ENCODE peak calls at places on chromosomes 2 and 18, in five cellular contexts. One of them, this sample, is unnamed.

GRCh38 chr2:53442783-53443182 is 324.8 kb upstream of the CHAC2 start:
- DNase-seq in neuronal stem cell: no peak
- DNase-seq in H9: peak; percentile 57
- DNase-seq in H1: no peak
- DNase-seq in IMR-90: no peak
- DNase-seq in this sample: no peak

GRCh38 chr18:36589857-36590543 is 238.8 kb downstream of the TPGS2 start:
- DNase-seq in neuronal stem cell: no peak
- DNase-seq in H9: no peak
- DNase-seq in H1: no peak
- DNase-seq in IMR-90: peak; percentile 37
- DNase-seq in this sample: no peak

GRCh38 chr2:147037048-147037447 is 807.8 kb upstream of the ACVR2A start:
- DNase-seq in neuronal stem cell: no peak
- DNase-seq in H9: no peak
- DNase-seq in H1: no peak
- DNase-seq in IMR-90: no peak
- DNase-seq in this sample: no peak

GRCh38 chr18:61893971-61894750 is 1.4 kb upstream of the RNF152 start:
- DNase-seq in neuronal stem cell: peak; percentile 73
- DNase-seq in H9: peak; percentile 82
- DNase-seq in H1: peak; percentile 27
- DNase-seq in IMR-90: peak; percentile 64
- DNase-seq in this sample: peak; percentile 79

GRCh38 chr2:174748948-174749347 is 15.3 kb downstream of the CHRNA1 start:
- DNase-seq in neuronal stem cell: peak; percentile 65
- DNase-seq in H9: peak; percentile 84
- DNase-seq in H1: peak; percentile 66
- DNase-seq in IMR-90: peak; percentile 50
- DNase-seq in this sample: peak; percentile 63

GRCh38 chr2:168890006-168890782 is at the start of gene SPC25:
- DNase-seq in neuronal stem cell: peak; percentile 92
- DNase-seq in H9: peak; percentile 94
- DNase-seq in H1: peak; percentile 83
- DNase-seq in IMR-90: peak; percentile 85
- DNase-seq in this sample: peak; percentile 91

GRCh38 chr2:170822292-170822884 is 5.7 kb downstream of the GAD1 start:
- DNase-seq in neuronal stem cell: peak; percentile 27
- DNase-seq in H9: peak; percentile 69
- DNase-seq in H1: no peak
- DNase-seq in IMR-90: no peak
- DNase-seq in this sample: no peak

GRCh38 chr18:69590150-69590549 is 189.5 kb downstream of the DOK6 start:
- DNase-seq in neuronal stem cell: no peak
- DNase-seq in H9: no peak
- DNase-seq in H1: no peak
- DNase-seq in IMR-90: peak; percentile 11
- DNase-seq in this sample: no peak

GRCh38 chr2:7377861-7378569 is 460.8 kb downstream of the RNF144A start:
- DNase-seq in neuronal stem cell: no peak
- DNase-seq in H9: peak; percentile 33
- DNase-seq in H1: no peak
- DNase-seq in IMR-90: no peak
- DNase-seq in this sample: no peak

GRCh38 chr18:23166863-23167531 is 31.7 kb downstream of the CABLES1 start:
- DNase-seq in neuronal stem cell: no peak
- DNase-seq in H9: no peak
- DNase-seq in H1: no peak
- DNase-seq in IMR-90: no peak
- DNase-seq in this sample: peak; percentile 29

GRCh38 chr2:21102356-21102755 is 21.4 kb upstream of the TDRD15 start:
- DNase-seq in neuronal stem cell: no peak
- DNase-seq in H9: no peak
- DNase-seq in H1: no peak
- DNase-seq in IMR-90: no peak
- DNase-seq in this sample: no peak

GRCh38 chr2:113762377-113763118 is 6.1 kb upstream of the SLC35F5 start:
- DNase-seq in neuronal stem cell: no peak
- DNase-seq in H9: no peak
- DNase-seq in H1: no peak
- DNase-seq in IMR-90: peak; percentile 80
- DNase-seq in this sample: peak; percentile 61

GRCh38 chr18:21741511-21742322 is 1.1 kb downstream of the MIB1 start:
- DNase-seq in neuronal stem cell: peak; percentile 21
- DNase-seq in H9: peak; percentile 35
- DNase-seq in H1: no peak
- DNase-seq in IMR-90: peak; percentile 9
- DNase-seq in this sample: peak; percentile 43

GRCh38 chr2:237434916-237435315 is 21.0 kb upstream of the COL6A3 start:
- DNase-seq in neuronal stem cell: no peak
- DNase-seq in H9: no peak
- DNase-seq in H1: no peak
- DNase-seq in IMR-90: peak; percentile 75
- DNase-seq in this sample: peak; percentile 71

GRCh38 chr2:187986392-187987105 is 305.1 kb upstream of the GULP1 start:
- DNase-seq in neuronal stem cell: no peak
- DNase-seq in H9: no peak
- DNase-seq in H1: no peak
- DNase-seq in IMR-90: peak; percentile 38
- DNase-seq in this sample: no peak

GRCh38 chr2:177612651-177613050 is 220.1 kb downstream of the AGPS start:
- DNase-seq in neuronal stem cell: no peak
- DNase-seq in H9: no peak
- DNase-seq in H1: no peak
- DNase-seq in IMR-90: no peak
- DNase-seq in this sample: no peak

GRCh38 chr2:181916726-181917377 is 25.3 kb downstream of the ITPRID2 start:
- DNase-seq in neuronal stem cell: no peak
- DNase-seq in H9: no peak
- DNase-seq in H1: no peak
- DNase-seq in IMR-90: peak; percentile 69
- DNase-seq in this sample: peak; percentile 49

GRCh38 chr2:64819371-64819770 is 165.7 kb upstream of the SERTAD2 start:
- DNase-seq in neuronal stem cell: no peak
- DNase-seq in H9: no peak
- DNase-seq in H1: no peak
- DNase-seq in IMR-90: no peak
- DNase-seq in this sample: no peak

GRCh38 chr2:81282151-81282769 is 977.7 kb upstream of the LRRTM1 start:
- DNase-seq in neuronal stem cell: no peak
- DNase-seq in H9: no peak
- DNase-seq in H1: no peak
- DNase-seq in IMR-90: no peak
- DNase-seq in this sample: no peak

GRCh38 chr2:237126519-237126918 is 40.8 kb downstream of the COPS8 start:
- DNase-seq in neuronal stem cell: no peak
- DNase-seq in H9: peak; percentile 15
- DNase-seq in H1: no peak
- DNase-seq in IMR-90: no peak
- DNase-seq in this sample: no peak

GRCh38 chr2:241636983-241637232 is at the start of gene THAP4:
- DNase-seq in neuronal stem cell: no peak
- DNase-seq in H9: no peak
- DNase-seq in H1: no peak
- DNase-seq in IMR-90: no peak
- DNase-seq in this sample: no peak

GRCh38 chr18:48868468-48869466 is 82.0 kb downstream of the SMAD7 start:
- DNase-seq in neuronal stem cell: no peak
- DNase-seq in H9: no peak
- DNase-seq in H1: no peak
- DNase-seq in IMR-90: peak; percentile 34
- DNase-seq in this sample: no peak

GRCh38 chr2:152348388-152348787 is 13.4 kb downstream of the FMNL2 start:
- DNase-seq in neuronal stem cell: no peak
- DNase-seq in H9: no peak
- DNase-seq in H1: no peak
- DNase-seq in IMR-90: peak; percentile 10
- DNase-seq in this sample: peak; percentile 20

GRCh38 chr2:175552902-175553301 is 371.4 kb upstream of the ATP5MC3 start:
- DNase-seq in neuronal stem cell: no peak
- DNase-seq in H9: no peak
- DNase-seq in H1: no peak
- DNase-seq in IMR-90: no peak
- DNase-seq in this sample: no peak

DNA sequence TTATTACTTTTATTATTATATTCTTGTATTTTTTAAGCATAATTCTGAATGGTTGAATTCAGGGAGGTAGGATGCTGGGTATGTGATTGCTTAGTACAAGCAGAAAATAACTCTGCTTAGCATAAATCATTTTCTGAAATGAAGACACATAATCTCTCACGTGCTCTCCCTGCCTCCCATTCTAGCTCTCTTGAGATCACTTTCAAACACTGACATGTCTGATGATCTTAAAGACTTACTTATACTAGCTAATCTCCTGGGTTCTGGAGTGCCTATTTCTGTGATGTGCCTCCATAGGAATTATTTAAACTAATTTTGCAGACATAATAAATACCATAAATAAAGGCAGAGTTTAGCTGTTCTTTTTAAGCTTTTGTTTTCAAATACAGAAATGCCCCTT is 1136.0 kb downstream of the SUCLG1 start:
- DNase-seq in neuronal stem cell: no peak
- DNase-seq in H9: no peak
- DNase-seq in H1: no peak
- DNase-seq in IMR-90: no peak
- DNase-seq in this sample: no peak
- H2AFZ ChIP-seq in neuronal stem cell: no peak overlapping the region
- H2AFZ ChIP-seq in H9: no peak overlapping the region
- H2AFZ ChIP-seq in H1: no peak overlapping the region
- H2AFZ ChIP-seq in IMR-90: no peak overlapping the region
- H2AFZ ChIP-seq in this sample: no peak overlapping the region

DNA sequence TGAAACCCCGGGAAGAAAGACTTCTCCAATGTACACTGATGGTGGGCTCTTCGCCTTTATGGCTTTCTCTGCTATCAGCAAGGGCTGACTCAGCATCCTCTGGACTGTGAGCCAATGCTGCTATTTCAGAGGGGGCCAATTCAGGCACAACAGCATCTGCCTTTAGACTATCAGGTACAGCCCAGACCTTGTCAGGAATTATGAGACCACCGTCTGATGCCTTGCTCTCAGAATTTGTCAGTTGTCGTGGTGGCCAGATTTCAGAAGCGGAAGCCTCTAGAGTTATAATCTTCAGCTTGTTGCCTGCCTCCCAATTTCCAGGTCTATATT is 92.7 kb downstream of the ALPK2 start:
- DNase-seq in neuronal stem cell: no peak
- DNase-seq in H9: no peak
- DNase-seq in H1: no peak
- DNase-seq in IMR-90: no peak
- DNase-seq in this sample: no peak
- H2BK15ac ChIP-seq in neuronal stem cell: no peak overlapping the region
- H2BK15ac ChIP-seq in H9: no peak overlapping the region
- H2BK15ac ChIP-seq in H1: no peak overlapping the region
- H2BK15ac ChIP-seq in IMR-90: no peak overlapping the region
- H2BK15ac ChIP-seq in this sample: no peak overlapping the region

GRCh38 chr2:161146996-161147395 is 13.2 kb upstream of the TANK start:
- DNase-seq in neuronal stem cell: no peak
- DNase-seq in H9: no peak
- DNase-seq in H1: no peak
- DNase-seq in IMR-90: no peak
- DNase-seq in this sample: no peak
- H2BK5ac ChIP-seq in neuronal stem cell: no peak overlapping the region
- H2BK5ac ChIP-seq in H9: no peak overlapping the region
- H2BK5ac ChIP-seq in H1: no peak overlapping the region
- H2BK5ac ChIP-seq in IMR-90: no peak overlapping the region
- H2BK5ac ChIP-seq in this sample: no peak overlapping the region

DNA sequence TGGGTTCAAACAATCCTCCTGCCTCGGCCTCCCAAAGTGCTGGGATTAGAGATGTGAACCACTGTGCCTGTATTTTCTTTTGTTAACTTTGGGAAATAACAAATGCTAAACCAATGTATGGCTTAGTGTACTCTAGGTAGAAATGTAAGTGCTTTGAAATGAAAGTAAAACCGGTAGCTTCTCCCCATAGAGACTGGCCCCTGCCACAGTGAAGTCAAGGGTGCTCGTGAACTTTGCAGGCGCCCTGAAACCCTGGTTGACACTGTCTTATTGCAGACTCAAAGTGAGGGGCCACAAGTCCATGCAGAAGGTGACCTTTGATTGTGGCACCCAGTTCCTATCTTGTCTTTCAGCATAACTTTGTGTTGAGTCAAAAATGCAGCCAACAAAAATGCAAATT is 24.2 kb upstream of the MTCL1 start:
- DNase-seq in neuronal stem cell: no peak
- DNase-seq in H9: no peak
- DNase-seq in H1: no peak
- DNase-seq in IMR-90: no peak
- DNase-seq in this sample: no peak
- H2AFZ ChIP-seq in neuronal stem cell: no peak overlapping the region
- H2AFZ ChIP-seq in H9: no peak overlapping the region
- H2AFZ ChIP-seq in H1: no peak overlapping the region
- H2AFZ ChIP-seq in IMR-90: no peak overlapping the region
- H2AFZ ChIP-seq in this sample: peak overlapping the region; percentile 53

GRCh38 chr18:43774497-43774896 is 497.2 kb upstream of the SYT4 start:
- DNase-seq in neuronal stem cell: peak; percentile 42
- DNase-seq in H9: peak; percentile 72
- DNase-seq in H1: peak; percentile 19
- DNase-seq in IMR-90: no peak
- DNase-seq in this sample: no peak
- H2BK15ac ChIP-seq in neuronal stem cell: no peak overlapping the region
- H2BK15ac ChIP-seq in H9: no peak overlapping the region
- H2BK15ac ChIP-seq in H1: no peak overlapping the region
- H2BK15ac ChIP-seq in IMR-90: no peak overlapping the region
- H2BK15ac ChIP-seq in this sample: no peak overlapping the region

DNA sequence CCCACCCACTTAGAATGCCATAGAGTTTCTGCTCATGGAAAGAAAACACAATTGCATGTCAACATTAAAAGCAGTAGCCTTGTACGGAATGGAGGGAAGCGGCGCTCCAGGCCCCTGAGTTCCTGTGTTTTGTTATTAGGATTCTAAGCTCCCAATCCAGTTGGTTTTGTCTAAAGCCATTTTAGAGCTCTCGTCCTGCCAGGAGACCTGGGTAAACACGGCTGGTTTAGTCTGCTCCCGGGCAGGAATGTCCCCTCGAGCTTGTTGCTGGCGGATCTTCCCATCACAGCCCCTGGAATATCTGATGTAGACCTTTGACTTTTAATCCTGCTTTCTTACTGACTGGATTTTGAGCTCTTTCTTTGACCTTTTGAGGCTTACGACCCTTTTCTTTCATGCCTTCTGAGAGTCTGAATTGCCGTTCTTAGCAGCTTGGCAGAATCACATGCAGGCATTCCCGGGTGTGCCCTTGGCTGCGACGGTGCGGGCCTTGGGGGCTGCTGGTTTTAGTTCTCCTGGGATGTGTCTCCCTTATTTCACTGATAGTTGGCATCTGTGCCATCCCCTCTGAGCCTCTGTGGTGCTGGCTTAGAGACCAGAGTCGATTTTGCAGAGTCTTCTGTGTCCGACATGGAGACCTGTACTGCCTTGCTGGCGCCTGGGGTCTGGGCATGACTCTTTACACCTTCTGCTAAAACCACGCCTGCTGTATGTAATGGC is 25.4 kb downstream of the GREB1 start:
- DNase-seq in neuronal stem cell: no peak
- DNase-seq in H9: no peak
- DNase-seq in H1: no peak
- DNase-seq in IMR-90: no peak
- DNase-seq in this sample: no peak
- H2BK5ac ChIP-seq in neuronal stem cell: no peak overlapping the region
- H2BK5ac ChIP-seq in H9: no peak overlapping the region
- H2BK5ac ChIP-seq in H1: no peak overlapping the region
- H2BK5ac ChIP-seq in IMR-90: no peak overlapping the region
- H2BK5ac ChIP-seq in this sample: no peak overlapping the region